ENCODE peak calls at places on chromosomes 12 and 14, in seven cellular contexts. One of them, this sample, is unnamed.

GRCh38 chr12:46795988-46796387 is 29.8 kb downstream of the SLC38A4 start:
- DNase-seq in PC-9: no peak
- DNase-seq in cardiac septum: no peak
- DNase-seq in iris pigment epithelial cell: no peak
- DNase-seq in posterior vena cava: no peak
- DNase-seq in stimulated activated CD4-positive, alpha-beta T cell treated with anti-CD3 and anti-CD28 coated beads, Interleukin-1b, Interleukin-23, amount 100 ng/mL, for 4 hours: no peak
- DNase-seq in T-helper 1 cell: no peak
- DNase-seq in this sample: no peak

GRCh38 chr12:50132505-50133135 is 20.6 kb downstream of the COX14 start:
- DNase-seq in PC-9: no peak
- DNase-seq in cardiac septum: no peak
- DNase-seq in iris pigment epithelial cell: peak; percentile 18
- DNase-seq in posterior vena cava: no peak
- DNase-seq in stimulated activated CD4-positive, alpha-beta T cell treated with anti-CD3 and anti-CD28 coated beads, Interleukin-1b, Interleukin-23, amount 100 ng/mL, for 4 hours: no peak
- DNase-seq in T-helper 1 cell: no peak
- DNase-seq in this sample: no peak

GRCh38 chr12:2248901-2249381 is 196.2 kb downstream of the CACNA1C start:
- DNase-seq in PC-9: no peak
- DNase-seq in cardiac septum: no peak
- DNase-seq in iris pigment epithelial cell: no peak
- DNase-seq in posterior vena cava: no peak
- DNase-seq in stimulated activated CD4-positive, alpha-beta T cell treated with anti-CD3 and anti-CD28 coated beads, Interleukin-1b, Interleukin-23, amount 100 ng/mL, for 4 hours: no peak
- DNase-seq in T-helper 1 cell: no peak
- DNase-seq in this sample: no peak

GRCh38 chr12:48266826-48267225 is 63.7 kb upstream of the OR10AD1 start:
- DNase-seq in PC-9: no peak
- DNase-seq in cardiac septum: no peak
- DNase-seq in iris pigment epithelial cell: no peak
- DNase-seq in posterior vena cava: no peak
- DNase-seq in stimulated activated CD4-positive, alpha-beta T cell treated with anti-CD3 and anti-CD28 coated beads, Interleukin-1b, Interleukin-23, amount 100 ng/mL, for 4 hours: no peak
- DNase-seq in T-helper 1 cell: no peak
- DNase-seq in this sample: no peak

GRCh38 chr14:51650721-51651387 is 856 bp upstream of the FRMD6 start:
- DNase-seq in PC-9: peak; percentile 42
- DNase-seq in cardiac septum: no peak
- DNase-seq in iris pigment epithelial cell: no peak
- DNase-seq in posterior vena cava: no peak
- DNase-seq in stimulated activated CD4-positive, alpha-beta T cell treated with anti-CD3 and anti-CD28 coated beads, Interleukin-1b, Interleukin-23, amount 100 ng/mL, for 4 hours: no peak
- DNase-seq in T-helper 1 cell: no peak
- DNase-seq in this sample: no peak

GRCh38 chr12:104957388-104958008 is 592 bp downstream of the SLC41A2 start:
- DNase-seq in PC-9: peak; percentile 40
- DNase-seq in cardiac septum: no peak
- DNase-seq in iris pigment epithelial cell: no peak
- DNase-seq in posterior vena cava: peak; percentile 84
- DNase-seq in stimulated activated CD4-positive, alpha-beta T cell treated with anti-CD3 and anti-CD28 coated beads, Interleukin-1b, Interleukin-23, amount 100 ng/mL, for 4 hours: peak; percentile 12
- DNase-seq in T-helper 1 cell: no peak
- DNase-seq in this sample: no peak

GRCh38 chr14:20873370-20874177 is 17.6 kb upstream of the RNASE3 start:
- DNase-seq in PC-9: peak; percentile 37
- DNase-seq in cardiac septum: peak; percentile 92
- DNase-seq in iris pigment epithelial cell: peak; percentile 81
- DNase-seq in posterior vena cava: peak; percentile 96
- DNase-seq in stimulated activated CD4-positive, alpha-beta T cell treated with anti-CD3 and anti-CD28 coated beads, Interleukin-1b, Interleukin-23, amount 100 ng/mL, for 4 hours: peak; percentile 59
- DNase-seq in T-helper 1 cell: peak; percentile 58
- DNase-seq in this sample: no peak

GRCh38 chr14:76322594-76323220 is 53.2 kb upstream of the ESRRB start:
- DNase-seq in PC-9: no peak
- DNase-seq in cardiac septum: peak; percentile 22
- DNase-seq in iris pigment epithelial cell: no peak
- DNase-seq in posterior vena cava: peak; percentile 19
- DNase-seq in stimulated activated CD4-positive, alpha-beta T cell treated with anti-CD3 and anti-CD28 coated beads, Interleukin-1b, Interleukin-23, amount 100 ng/mL, for 4 hours: no peak
- DNase-seq in T-helper 1 cell: no peak
- DNase-seq in this sample: no peak

GRCh38 chr14:35883677-35884293 is 57.6 kb downstream of the BRMS1L start:
- DNase-seq in PC-9: no peak
- DNase-seq in cardiac septum: no peak
- DNase-seq in iris pigment epithelial cell: peak; percentile 36
- DNase-seq in posterior vena cava: no peak
- DNase-seq in stimulated activated CD4-positive, alpha-beta T cell treated with anti-CD3 and anti-CD28 coated beads, Interleukin-1b, Interleukin-23, amount 100 ng/mL, for 4 hours: no peak
- DNase-seq in T-helper 1 cell: no peak
- DNase-seq in this sample: no peak

GRCh38 chr14:100201701-100202100 is 37.2 kb upstream of the YY1 start:
- DNase-seq in PC-9: no peak
- DNase-seq in cardiac septum: no peak
- DNase-seq in iris pigment epithelial cell: no peak
- DNase-seq in posterior vena cava: no peak
- DNase-seq in stimulated activated CD4-positive, alpha-beta T cell treated with anti-CD3 and anti-CD28 coated beads, Interleukin-1b, Interleukin-23, amount 100 ng/mL, for 4 hours: no peak
- DNase-seq in T-helper 1 cell: no peak
- DNase-seq in this sample: no peak

GRCh38 chr12:120710805-120711296 is 593 bp downstream of the UNC119B start:
- DNase-seq in PC-9: no peak
- DNase-seq in cardiac septum: no peak
- DNase-seq in iris pigment epithelial cell: no peak
- DNase-seq in posterior vena cava: no peak
- DNase-seq in stimulated activated CD4-positive, alpha-beta T cell treated with anti-CD3 and anti-CD28 coated beads, Interleukin-1b, Interleukin-23, amount 100 ng/mL, for 4 hours: no peak
- DNase-seq in T-helper 1 cell: no peak
- DNase-seq in this sample: no peak

GRCh38 chr12:13094349-13094748 is 9.1 kb downstream of the GSG1 start:
- DNase-seq in PC-9: peak; percentile 88
- DNase-seq in cardiac septum: no peak
- DNase-seq in iris pigment epithelial cell: peak; percentile 57
- DNase-seq in posterior vena cava: no peak
- DNase-seq in stimulated activated CD4-positive, alpha-beta T cell treated with anti-CD3 and anti-CD28 coated beads, Interleukin-1b, Interleukin-23, amount 100 ng/mL, for 4 hours: no peak
- DNase-seq in T-helper 1 cell: no peak
- DNase-seq in this sample: no peak

GRCh38 chr12:132167610-132168310 is 23.5 kb downstream of the NOC4L start:
- DNase-seq in PC-9: no peak
- DNase-seq in cardiac septum: no peak
- DNase-seq in iris pigment epithelial cell: no peak
- DNase-seq in posterior vena cava: peak; percentile 75
- DNase-seq in stimulated activated CD4-positive, alpha-beta T cell treated with anti-CD3 and anti-CD28 coated beads, Interleukin-1b, Interleukin-23, amount 100 ng/mL, for 4 hours: no peak
- DNase-seq in T-helper 1 cell: no peak
- DNase-seq in this sample: no peak

GRCh38 chr12:5808956-5809355 is 136.1 kb downstream of the ANO2 start:
- DNase-seq in PC-9: no peak
- DNase-seq in cardiac septum: no peak
- DNase-seq in iris pigment epithelial cell: peak; percentile 45
- DNase-seq in posterior vena cava: no peak
- DNase-seq in stimulated activated CD4-positive, alpha-beta T cell treated with anti-CD3 and anti-CD28 coated beads, Interleukin-1b, Interleukin-23, amount 100 ng/mL, for 4 hours: no peak
- DNase-seq in T-helper 1 cell: no peak
- DNase-seq in this sample: no peak

GRCh38 chr14:89078021-89078676 is 253.7 kb downstream of the TTC8 start:
- DNase-seq in PC-9: no peak
- DNase-seq in cardiac septum: no peak
- DNase-seq in iris pigment epithelial cell: no peak
- DNase-seq in posterior vena cava: no peak
- DNase-seq in stimulated activated CD4-positive, alpha-beta T cell treated with anti-CD3 and anti-CD28 coated beads, Interleukin-1b, Interleukin-23, amount 100 ng/mL, for 4 hours: no peak
- DNase-seq in T-helper 1 cell: no peak
- DNase-seq in this sample: no peak